ENCODE peak calls at places on chromosome 20, in four cellular contexts. F is SK-N-DZ; P is CD8-positive, alpha-beta memory T cell; B is AG09319. L is an unnamed sample.

GRCh38 chr20:24148372-24148771 is 159.8 kb upstream of the GGTLC1 start:
- DNase-seq in F (no peak), P (no peak), B (no peak), L (no peak)

GRCh38 chr20:58989196-58989595 is 8.1 kb downstream of the NELFCD start:
- DNase-seq in F (no peak), P (no peak), B (no peak), L (no peak)

GRCh38 chr20:62670998-62671397 is 28.7 kb downstream of the SLCO4A1 start:
- DNase-seq in F (no peak), P (no peak), B (no peak), L (no peak)

GRCh38 chr20:59518881-59519706 is 85.2 kb upstream of the PHACTR3 start:
- DNase-seq in F (peak), P (no peak), B (no peak), L (peak)

GRCh38 chr20:31967830-31968249 is at the start of gene XKR7:
- DNase-seq in F (peak), P (no peak), B (no peak), L (no peak)

GRCh38 chr20:62285722-62286121 is 17.1 kb upstream of the ADRM1 start:
- DNase-seq in F (no peak), P (no peak), B (no peak), L (no peak)

GRCh38 chr20:35368616-35369423 is 43.0 kb downstream of the UQCC1 start:
- DNase-seq in F (no peak), P (no peak), B (no peak), L (no peak)

GRCh38 chr20:44720617-44720993 is 5.4 kb downstream of the CCN5 start:
- DNase-seq in F (no peak), P (no peak), B (no peak), L (peak)